ENCODE peak calls at places on chromosomes 11 and 22, in ten cellular contexts. Y is endothelial cell; I is stimulated activated CD8-positive, alpha-beta memory T cell treated with anti-CD3 and anti-CD28 coated beads, Interleukin-2, amount 100 ng/mL, for 1 hour; N is SW 1271; X is hypothalamus; F is choroid plexus epithelial cell; G is naive thymus-derived CD8-positive, alpha-beta T cell; Z is aorta; L is progenitor cell of endocrine pancreas; T is substantia nigra. Q is an unnamed sample.

GRCh38 chr11:44110231-44110679 is 14.8 kb downstream of the EXT2 start:
- DNase-seq in T (peak; percentile 51), I (peak; percentile 11), G (peak; percentile 43), L (peak; percentile 38), Z (no peak), Y (peak; percentile 64), F (peak; percentile 72), X (peak; percentile 19), N (peak; percentile 44), Q (peak; percentile 52)

GRCh38 chr11:67347964-67348749 is 5.2 kb downstream of the POLD4 start:
- DNase-seq in X (no peak), F (peak; percentile 76), N (no peak), I (no peak), Y (no peak), G (no peak), T (no peak), Z (peak; percentile 25), L (no peak), Q (no peak)

GRCh38 chr22:48743601-48744282 is 1083.9 kb downstream of the BRD1 start:
- DNase-seq in F (no peak), T (no peak), G (no peak), I (no peak), Y (no peak), L (peak; percentile 4), X (no peak), N (no peak), Z (peak; percentile 60), Q (no peak)

GRCh38 chr22:26054846-26055245 is 114.4 kb upstream of the SEZ6L start:
- DNase-seq in T (no peak), X (no peak), N (no peak), L (no peak), G (no peak), F (no peak), Z (no peak), I (no peak), Y (no peak), Q (no peak)

GRCh38 chr22:45308624-45309421 is 911 bp upstream of the FAM118A start:
- DNase-seq in I (no peak), G (no peak), N (no peak), T (no peak), L (no peak), Y (no peak), Z (no peak), F (no peak), X (no peak), Q (no peak)

GRCh38 chr11:128522063-128522942 is 65.1 kb downstream of the ETS1 start:
- DNase-seq in T (peak; percentile 90), F (peak; percentile 97), Z (peak; percentile 97), L (peak; percentile 80), G (peak; percentile 85), I (peak; percentile 78), Y (peak; percentile 93), X (peak; percentile 88), N (peak; percentile 95), Q (peak; percentile 81)

GRCh38 chr11:364991-365390 is 4.3 kb upstream of the B4GALNT4 start:
- DNase-seq in L (no peak), N (no peak), Y (no peak), Z (peak; percentile 71), I (no peak), X (no peak), G (no peak), T (no peak), F (no peak), Q (no peak)

GRCh38 chr11:94583885-94584500 is 16.8 kb downstream of the PIWIL4 start:
- DNase-seq in I (no peak), F (peak; percentile 44), T (no peak), N (no peak), Z (no peak), X (no peak), L (no peak), Y (no peak), G (no peak), Q (no peak)

GRCh38 chr11:119671048-119671447 is 58.0 kb downstream of the NECTIN1 start:
- DNase-seq in F (peak; percentile 93), N (no peak), I (no peak), G (no peak), X (peak; percentile 64), Z (no peak), Y (no peak), T (peak; percentile 90), L (no peak), Q (peak; percentile 88)

GRCh38 chr11:76798202-76798581 is 15.0 kb downstream of the TSKU start:
- DNase-seq in G (no peak), F (no peak), T (no peak), Z (no peak), X (no peak), L (no peak), I (no peak), N (no peak), Y (no peak), Q (no peak)

GRCh38 chr22:36541831-36542391 is 12.9 kb upstream of the EIF3D start:
- DNase-seq in G (no peak), Y (no peak), L (no peak), N (peak; percentile 81), X (no peak), F (peak; percentile 87), I (no peak), T (no peak), Z (no peak), Q (peak; percentile 50)

GRCh38 chr22:48739348-48740085 is 1088.2 kb downstream of the BRD1 start:
- DNase-seq in T (no peak), F (no peak), X (no peak), I (no peak), Y (no peak), G (no peak), Z (peak; percentile 52), N (no peak), L (no peak), Q (peak; percentile 26)

GRCh38 chr11:63804259-63804658 is 9.0 kb upstream of the SPINDOC start:
- DNase-seq in N (no peak), G (no peak), X (no peak), T (no peak), Y (no peak), I (no peak), Z (no peak), F (no peak), L (no peak), Q (no peak)

GRCh38 chr22:16829985-16830384 is 4.8 kb upstream of the XKR3 start:
- DNase-seq in Z (no peak), X (no peak), I (no peak), L (no peak), F (no peak), T (no peak), G (no peak), N (no peak), Y (no peak), Q (no peak)

GRCh38 chr11:78192911-78193341 is 4.2 kb downstream of the USP35 start:
- DNase-seq in G (no peak), Z (peak; percentile 70), L (no peak), F (no peak), Y (no peak), I (no peak), X (no peak), N (no peak), T (no peak), Q (no peak)

GRCh38 chr11:65116370-65117205 is 913 bp downstream of the ZNHIT2 start:
- DNase-seq in G (peak; percentile 48), T (no peak), Z (peak; percentile 86), I (no peak), F (peak; percentile 65), N (no peak), X (no peak), L (no peak), Y (peak; percentile 34), Q (peak; percentile 63)